ENCODE peak calls at places on chromosomes 3 and 15, in seven cellular contexts. X is mesendoderm, B is mesenchymal stem cell, E is IMR-90, Z is H1, I is H9, L is trophoblast cell. H is an unnamed sample.

GRCh38 chr3:196180346-196180745 is 30.9 kb downstream of the ZDHHC19 start:
- DNase-seq in L (no peak), B (no peak), Z (no peak), I (no peak), E (no peak), X (no peak), H (no peak)

GRCh38 chr15:29570931-29571727 is 251.1 kb downstream of the TJP1 start:
- DNase-seq in I (peak), L (peak), Z (no peak), B (peak), E (no peak), X (peak), H (peak)

GRCh38 chr15:45499426-45499825 is 23.1 kb downstream of the SLC30A4 start:
- DNase-seq in E (no peak), Z (no peak), B (peak), X (peak), L (no peak), I (no peak), H (no peak)

GRCh38 chr15:98804057-98804380 is 155.7 kb downstream of the IGF1R start:
- DNase-seq in I (no peak), E (peak), L (no peak), X (no peak), B (peak), Z (no peak), H (no peak)

GRCh38 chr3:186790261-186790981 is 7.0 kb downstream of the EIF4A2 start:
- DNase-seq in Z (no peak), L (peak), B (peak), I (peak), E (peak), X (peak), H (no peak)

GRCh38 chr3:183980408-183980807 is 37.3 kb downstream of the ABCC5 start:
- DNase-seq in L (no peak), X (no peak), Z (no peak), I (no peak), E (no peak), B (peak), H (no peak)

GRCh38 chr15:50685976-50686467 is 575 bp downstream of the TRPM7 start:
- DNase-seq in B (peak), E (peak), X (peak), Z (peak), I (peak), L (peak), H (no peak)

GRCh38 chr3:180294282-180295027 is 257.7 kb upstream of the PEX5L start:
- DNase-seq in Z (no peak), B (no peak), X (no peak), L (no peak), I (no peak), E (no peak), H (no peak)

GRCh38 chr3:53231532-53232511 is 24.0 kb downstream of the TKT start:
- DNase-seq in B (no peak), L (no peak), Z (no peak), E (no peak), I (no peak), X (no peak), H (no peak)

GRCh38 chr3:120931593-120931992 is 23.6 kb downstream of the STXBP5L start:
- DNase-seq in I (no peak), L (no peak), B (no peak), X (no peak), E (no peak), Z (no peak), H (no peak)

GRCh38 chr3:124985358-124985757 is 50.8 kb upstream of the MUC13 start:
- DNase-seq in L (peak), I (no peak), X (peak), B (peak), E (peak), Z (no peak), H (no peak)

GRCh38 chr3:47012342-47013230 is 33.1 kb downstream of the NBEAL2 start:
- DNase-seq in B (no peak), L (no peak), E (no peak), I (peak), X (no peak), Z (no peak), H (no peak)

GRCh38 chr15:80389370-80389769 is 14.8 kb upstream of the ARNT2 start:
- DNase-seq in L (no peak), B (no peak), I (no peak), E (no peak), Z (no peak), X (no peak), H (no peak)

GRCh38 chr15:80382285-80382684 is 21.9 kb upstream of the ARNT2 start:
- DNase-seq in X (no peak), Z (no peak), B (no peak), E (no peak), L (no peak), I (no peak), H (no peak)

GRCh38 chr15:80384442-80384841 is 19.7 kb upstream of the ARNT2 start:
- DNase-seq in E (no peak), B (no peak), I (no peak), X (no peak), Z (no peak), L (no peak), H (no peak)

DNA sequence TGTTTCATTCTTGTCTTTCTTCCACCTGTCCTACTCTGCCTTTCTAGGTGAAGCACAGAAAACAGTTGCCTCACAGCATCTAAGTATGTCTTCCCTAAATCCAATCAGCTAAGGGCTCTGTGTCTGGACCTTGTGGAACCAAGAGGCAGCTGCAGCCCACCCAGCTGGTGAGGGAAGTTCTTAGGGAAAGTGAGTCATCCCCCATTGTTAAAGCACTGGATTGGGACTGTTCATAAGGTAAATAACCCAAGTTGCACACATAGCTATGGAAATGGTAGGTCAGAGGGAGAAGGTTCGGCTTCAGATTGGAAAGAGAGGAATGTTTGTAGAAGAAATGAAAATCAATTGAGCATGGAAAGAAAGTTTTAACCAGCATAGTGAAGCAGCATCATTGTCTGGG is 18.0 kb upstream of the ARNT2 start:
- DNase-seq in L (no peak), I (no peak), B (no peak), X (no peak), E (no peak), Z (no peak), H (no peak)
- H3K4ac ChIP-seq in L (no peak), I (no peak), B (no peak), X (no peak), E (no peak), Z (no peak), H (no peak)

DNA sequence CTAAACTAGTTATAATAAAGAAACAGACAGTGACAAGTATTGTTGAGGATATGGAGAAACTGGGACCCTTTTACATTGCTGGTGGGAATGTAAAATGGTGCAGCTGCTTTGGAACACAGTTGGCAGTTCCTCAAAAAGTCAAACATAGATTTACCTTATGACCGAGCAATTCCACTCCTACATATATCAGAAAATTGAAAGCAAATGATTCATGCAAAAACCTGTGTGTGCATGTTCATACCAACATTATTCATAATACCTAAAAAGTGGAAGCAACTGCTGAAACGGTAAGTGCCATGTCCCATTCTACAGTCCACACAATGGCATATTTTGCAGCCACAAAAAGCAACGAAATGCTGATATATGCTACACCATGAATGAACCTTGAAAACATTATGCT is 12.2 kb upstream of the SEC61A1 start:
- DNase-seq in E (no peak), B (no peak), I (no peak), X (no peak), Z (no peak), L (no peak), H (no peak)
- H3K4ac ChIP-seq in E (no peak), B (no peak), I (no peak), X (no peak), Z (no peak), L (no peak), H (no peak)

GRCh38 chr3:57934373-57934772 is 73.8 kb upstream of the FLNB start:
- DNase-seq in E (no peak), X (no peak), B (no peak), Z (no peak), L (peak), I (no peak), H (no peak)
- H3K4ac ChIP-seq in E (no peak), X (no peak), B (no peak), Z (no peak), L (no peak), I (no peak), H (no peak)

GRCh38 chr3:82802501-82802900 is 1041.1 kb upstream of the GBE1 start:
- DNase-seq in I (no peak), B (no peak), L (no peak), Z (no peak), X (no peak), E (no peak), H (no peak)

GRCh38 chr3:82791241-82791640 is 1029.8 kb upstream of the GBE1 start:
- DNase-seq in Z (no peak), L (no peak), B (no peak), X (no peak), I (no peak), E (no peak), H (no peak)

GRCh38 chr3:82800248-82800647 is 1038.8 kb upstream of the GBE1 start:
- DNase-seq in I (no peak), L (no peak), Z (no peak), X (no peak), E (no peak), B (no peak), H (no peak)

GRCh38 chr3:82796765-82797164 is 1035.3 kb upstream of the GBE1 start:
- DNase-seq in L (no peak), E (no peak), Z (no peak), B (no peak), I (no peak), X (peak), H (no peak)
- H3K4ac ChIP-seq in L (no peak), E (no peak), Z (no peak), B (no peak), I (no peak), X (no peak), H (no peak)

GRCh38 chr3:172204716-172205115 is 165.3 kb downstream of the FNDC3B start:
- DNase-seq in I (no peak), B (no peak), Z (no peak), X (no peak), E (no peak), L (no peak), H (no peak)
- H3K4ac ChIP-seq in I (no peak), B (no peak), Z (no peak), X (no peak), E (no peak), L (no peak), H (no peak)

GRCh38 chr3:86865506-86865905 is 125.4 kb downstream of the VGLL3 start:
- DNase-seq in B (no peak), L (no peak), X (peak), E (peak), Z (no peak), I (no peak), H (no peak)

GRCh38 chr3:86867990-86868389 is 123.0 kb downstream of the VGLL3 start:
- DNase-seq in X (no peak), B (no peak), L (no peak), E (peak), I (no peak), Z (no peak), H (no peak)

DNA sequence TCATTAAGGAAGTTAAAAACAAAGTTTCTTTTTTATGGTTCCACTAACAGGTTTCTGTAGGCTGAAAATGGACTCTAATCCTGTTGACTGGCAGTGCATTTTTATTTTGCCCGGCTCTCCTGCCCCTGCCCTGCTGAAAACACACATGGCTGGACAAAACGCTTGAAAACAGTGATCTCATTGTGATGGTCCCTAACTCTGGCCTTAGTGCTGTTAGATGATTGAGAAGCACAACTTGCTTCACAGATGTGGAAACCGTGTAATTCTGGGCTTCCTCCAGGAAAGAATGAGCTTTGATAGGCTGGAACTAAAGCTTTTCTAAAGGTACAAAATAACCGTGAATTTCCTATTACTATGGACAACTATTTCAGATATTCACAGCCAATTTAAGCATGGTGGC is 121.4 kb downstream of the VGLL3 start:
- DNase-seq in B (no peak), L (no peak), E (no peak), Z (no peak), I (no peak), X (no peak), H (no peak)
- H3K4ac ChIP-seq in B (no peak), L (no peak), E (no peak), Z (no peak), I (no peak), X (no peak), H (no peak)